ENCODE peak calls at places on chromosome 1, in nine cellular contexts. L is Caco-2, G is OCI-LY7, X is Panc1, K is lower leg skin, B is BJ, Z is brain microvascular endothelial cell, J is BE2C, F is A549. U is an unnamed sample.

GRCh38 chr1:101506541-101507164 is 269.8 kb downstream of the S1PR1 start:
- DNase-seq in X (peak), Z (peak), L (peak), K (no peak), B (no peak), G (peak), F (peak), J (peak), U (peak)

GRCh38 chr1:201171063-201172036 is 17.1 kb upstream of the TMEM9 start:
- DNase-seq in L (peak), J (peak), K (peak), X (no peak), Z (peak), B (no peak), F (peak), G (no peak), U (peak)

GRCh38 chr1:7644906-7645750 is 126.0 kb upstream of the VAMP3 start:
- DNase-seq in X (no peak), L (no peak), K (no peak), J (peak), B (no peak), Z (no peak), G (no peak), F (no peak), U (no peak)

GRCh38 chr1:22850681-22851080 is 122.0 kb downstream of the LACTBL1 start:
- DNase-seq in F (no peak), Z (no peak), K (no peak), L (no peak), B (no peak), J (no peak), X (no peak), G (no peak), U (peak)

GRCh38 chr1:42046772-42047552 is 106.2 kb upstream of the GUCA2B start:
- DNase-seq in F (no peak), L (no peak), B (no peak), G (no peak), J (no peak), K (no peak), X (no peak), Z (no peak), U (no peak)

GRCh38 chr1:225409051-225409450 is 18.8 kb downstream of the LBR start:
- DNase-seq in F (no peak), J (no peak), Z (no peak), G (no peak), K (no peak), X (no peak), B (no peak), L (no peak), U (no peak)

GRCh38 chr1:107954719-107955415 is 10.1 kb downstream of the VAV3 start:
- DNase-seq in F (no peak), Z (no peak), L (no peak), G (no peak), X (no peak), J (no peak), B (no peak), K (no peak), U (no peak)

GRCh38 chr1:184753608-184754478 is 815 bp downstream of the EDEM3 start:
- DNase-seq in L (peak), F (no peak), X (no peak), Z (peak), G (peak), B (no peak), K (peak), J (peak), U (no peak)

GRCh38 chr1:112870887-112871646 is 84.9 kb downstream of the SLC16A1 start:
- DNase-seq in J (no peak), G (no peak), Z (no peak), X (no peak), K (no peak), F (no peak), B (no peak), L (no peak), U (no peak)

GRCh38 chr1:242787968-242788367 is 263.5 kb upstream of the PLD5 start:
- DNase-seq in B (no peak), J (no peak), F (no peak), L (no peak), K (no peak), X (no peak), Z (no peak), G (no peak), U (no peak)

GRCh38 chr1:219659005-219659632 is 46.2 kb upstream of the ZC3H11B start:
- DNase-seq in G (no peak), X (no peak), F (no peak), K (no peak), Z (peak), J (no peak), B (no peak), L (no peak), U (no peak)

GRCh38 chr1:192506741-192507155 is 68.8 kb upstream of the RGS1 start:
- DNase-seq in G (peak), X (no peak), L (no peak), F (peak), K (no peak), J (no peak), B (no peak), Z (no peak), U (no peak)

GRCh38 chr1:112946683-112947082 is 9.3 kb downstream of the SLC16A1 start:
- DNase-seq in X (no peak), J (no peak), G (no peak), K (no peak), F (no peak), B (no peak), Z (no peak), L (no peak), U (no peak)

GRCh38 chr1:174230399-174230798 is 71.1 kb downstream of the RABGAP1L start:
- DNase-seq in X (no peak), Z (peak), G (no peak), F (no peak), J (no peak), K (no peak), L (no peak), B (no peak), U (no peak)

GRCh38 chr1:2229032-2229920 is 1.2 kb downstream of the SKI start:
- DNase-seq in Z (no peak), L (no peak), G (peak), J (peak), K (peak), B (no peak), F (no peak), X (no peak), U (no peak)

GRCh38 chr1:8661185-8662110 is 156.0 kb downstream of the RERE start:
- DNase-seq in G (no peak), X (peak), L (no peak), J (no peak), K (no peak), F (no peak), Z (peak), B (peak), U (peak)

GRCh38 chr1:225712391-225712790 is 59.5 kb upstream of the ENAH start:
- DNase-seq in L (no peak), X (no peak), F (no peak), J (no peak), G (no peak), B (no peak), K (no peak), Z (no peak), U (no peak)

GRCh38 chr1:201207046-201207445 is 16.4 kb downstream of the IGFN1 start:
- DNase-seq in Z (no peak), L (no peak), G (no peak), K (no peak), F (no peak), X (no peak), J (no peak), B (no peak), U (no peak)

GRCh38 chr1:108513114-108513513 is 46.8 kb upstream of the EEIG2 start:
- DNase-seq in L (no peak), B (no peak), G (no peak), F (no peak), J (no peak), Z (no peak), K (no peak), X (no peak), U (no peak)

GRCh38 chr1:17765444-17766411 is 10.6 kb downstream of the ACTL8 start:
- DNase-seq in K (no peak), B (peak), F (peak), J (no peak), Z (peak), X (no peak), L (no peak), G (no peak), U (peak)

GRCh38 chr1:218384576-218384975 is 39.4 kb downstream of the TGFB2 start:
- DNase-seq in K (no peak), Z (peak), B (no peak), F (no peak), G (no peak), L (no peak), X (no peak), J (no peak), U (peak)

GRCh38 chr1:232579958-232580705 is 49.8 kb downstream of the SIPA1L2 start:
- DNase-seq in F (no peak), Z (no peak), X (no peak), L (no peak), B (no peak), K (no peak), G (no peak), J (no peak), U (no peak)

GRCh38 chr1:160826546-160826945 is 30.6 kb downstream of the LY9 start:
- DNase-seq in G (no peak), K (no peak), F (peak), L (no peak), X (no peak), J (no peak), B (no peak), Z (no peak), U (no peak)

GRCh38 chr1:39900662-39901485 is 843 bp downstream of the MYCL start:
- DNase-seq in B (no peak), X (no peak), J (peak), Z (no peak), L (no peak), F (no peak), K (no peak), G (no peak), U (no peak)

GRCh38 chr1:186102559-186103148 is 272.4 kb downstream of the TPR start:
- DNase-seq in B (peak), K (no peak), L (no peak), G (no peak), J (no peak), X (no peak), F (no peak), Z (peak), U (peak)

GRCh38 chr1:42142894-42143675 is 10.1 kb upstream of the GUCA2B start:
- DNase-seq in L (no peak), J (no peak), F (no peak), X (no peak), Z (no peak), K (peak), G (no peak), B (no peak), U (no peak)

GRCh38 chr1:44154665-44155064 is 13.2 kb upstream of the KLF18 start:
- DNase-seq in J (no peak), K (no peak), Z (no peak), F (peak), X (peak), B (no peak), L (no peak), G (no peak), U (no peak)

GRCh38 chr1:169483500-169483966 is 2.2 kb downstream of the SLC19A2 start:
- DNase-seq in K (no peak), B (no peak), F (no peak), J (no peak), Z (no peak), L (no peak), G (no peak), X (no peak), U (peak)

GRCh38 chr1:246798606-246799496 is 74.6 kb downstream of the SCCPDH start:
- DNase-seq in X (no peak), F (no peak), J (no peak), L (no peak), Z (no peak), K (peak), G (no peak), B (no peak), U (no peak)

GRCh38 chr1:206117151-206117948 is at the start of gene AVPR1B:
- DNase-seq in F (peak), L (peak), K (no peak), X (no peak), B (no peak), J (peak), Z (peak), G (no peak), U (peak)

DNA sequence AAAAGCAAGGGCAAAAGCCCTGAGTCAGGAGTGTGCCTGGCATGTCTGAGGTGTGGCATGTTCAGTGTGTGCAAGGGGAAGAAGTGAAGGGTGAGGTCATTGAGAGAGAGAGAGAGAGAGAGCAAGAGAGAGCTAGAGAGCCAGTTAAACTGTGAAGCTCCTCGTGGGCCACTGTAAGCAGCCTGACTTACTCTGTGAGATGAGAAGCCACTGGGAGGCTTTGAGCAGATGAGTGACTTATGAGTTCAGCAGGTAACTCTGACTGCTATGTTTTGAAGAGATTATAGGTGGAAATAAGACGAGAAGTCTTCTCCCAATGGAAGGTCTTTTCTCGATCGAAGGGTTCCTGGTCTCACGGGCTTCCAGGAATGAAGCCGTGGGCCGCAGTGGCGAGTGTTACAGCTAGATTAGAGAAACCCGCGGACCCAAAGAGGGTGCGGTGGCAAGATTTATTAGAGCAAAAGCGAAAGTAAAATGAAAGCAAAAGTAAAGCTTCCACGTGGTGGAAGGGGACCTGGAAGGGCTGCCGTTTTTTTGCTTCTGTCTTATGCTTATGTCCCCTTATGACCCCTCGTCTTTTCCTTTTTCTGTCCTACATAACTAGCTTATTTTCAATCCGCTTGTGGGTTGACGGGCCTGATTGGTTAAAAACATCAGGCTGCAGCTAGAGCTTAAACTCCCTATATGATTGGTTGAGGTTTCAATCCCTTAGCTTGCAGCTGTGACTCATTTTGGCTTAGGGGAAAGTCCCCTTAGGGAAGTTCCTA is 323.1 kb upstream of the FAM78B start:
- DNase-seq in F (no peak), G (peak), B (no peak), X (peak), Z (no peak), L (peak), K (no peak), J (peak), U (no peak)
- H3K4me3 ChIP-seq in F (peak), G (peak), B (no peak), X (peak), Z (no peak), L (peak), K (no peak), J (peak), U (no peak)

GRCh38 chr1:36448530-36449051 is 1.7 kb downstream of the OSCP1 start:
- DNase-seq in J (no peak), G (no peak), L (no peak), B (no peak), K (no peak), X (no peak), Z (no peak), F (no peak), U (no peak)
- TF ChIP-seq CTCF in J (peak), G (no peak), L (no peak), B (no peak), K (no peak), X (no peak), Z (no peak), F (no peak), U (no peak)

DNA sequence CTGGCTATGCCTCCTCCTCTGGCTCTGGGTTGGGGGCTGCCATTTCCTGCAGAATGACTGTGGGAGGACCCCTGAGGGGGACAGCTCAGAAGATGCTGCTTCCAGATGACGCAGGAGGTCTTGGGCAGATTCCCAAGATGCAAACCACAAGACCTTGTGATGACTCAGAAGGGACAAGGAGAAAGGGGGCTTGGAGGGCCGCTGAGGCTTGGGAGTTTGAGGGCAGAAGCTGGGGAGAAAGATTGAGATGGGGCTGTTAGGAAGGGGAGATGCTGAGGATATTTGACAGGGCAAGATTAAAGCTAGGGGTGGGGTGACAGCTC is 7.5 kb downstream of the PTPRU start:
- DNase-seq in F (no peak), K (no peak), G (no peak), L (no peak), Z (peak), X (no peak), B (no peak), J (no peak), U (peak)
- H3K4me3 ChIP-seq in F (no peak), K (no peak), G (no peak), L (no peak), Z (no peak), X (no peak), B (no peak), J (no peak), U (no peak)

DNA sequence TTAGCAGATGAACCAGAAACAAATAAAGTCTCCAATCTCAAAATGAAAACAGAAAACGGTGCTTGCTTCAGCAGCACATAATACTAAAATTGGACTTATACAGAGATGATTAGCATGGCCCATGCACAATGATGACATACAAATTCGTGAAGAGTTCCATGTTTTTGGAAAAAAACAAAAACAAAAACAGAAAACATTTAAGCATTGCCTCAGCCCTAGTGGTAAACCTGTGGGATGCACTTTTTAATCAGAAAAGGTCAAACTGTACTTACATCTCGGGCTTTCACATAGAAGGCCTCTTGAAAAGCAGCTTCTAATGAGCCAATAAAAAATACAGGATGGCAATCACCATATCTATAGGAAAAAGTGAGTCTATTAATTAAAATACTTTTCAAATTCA is 159.1 kb upstream of the DMRTA2 start:
- DNase-seq in B (no peak), J (no peak), Z (no peak), F (no peak), L (no peak), X (no peak), K (no peak), G (no peak), U (no peak)
- TF ChIP-seq CTCF in B (no peak), J (no peak), Z (no peak), F (no peak), L (no peak), X (no peak), K (no peak), G (peak), U (no peak)